ENCODE peak calls at places on chromosomes 16 and 17, in five cellular contexts. One of them, this sample, is unnamed.

GRCh38 chr17:21129023-21129681 is 2.4 kb downstream of the DHRS7B start:
- DNase-seq in spleen: no peak
- DNase-seq in fibroblast of pulmonary artery: peak; percentile 76
- DNase-seq in lung: no peak
- DNase-seq in left lung: no peak
- DNase-seq in this sample: peak; percentile 67

GRCh38 chr17:29590979-29591736 is 1.7 kb upstream of the GIT1 start:
- DNase-seq in left lung: no peak
- DNase-seq in fibroblast of pulmonary artery: peak; percentile 49
- DNase-seq in lung: no peak
- DNase-seq in spleen: peak; percentile 85
- DNase-seq in this sample: peak; percentile 61

GRCh38 chr16:57377080-57377841 is 5.0 kb downstream of the CX3CL1 start:
- DNase-seq in spleen: no peak
- DNase-seq in fibroblast of pulmonary artery: no peak
- DNase-seq in left lung: no peak
- DNase-seq in lung: no peak
- DNase-seq in this sample: no peak

GRCh38 chr16:72946474-72947194 is 101.3 kb downstream of the ZFHX3 start:
- DNase-seq in lung: no peak
- DNase-seq in fibroblast of pulmonary artery: peak; percentile 67
- DNase-seq in spleen: no peak
- DNase-seq in left lung: no peak
- DNase-seq in this sample: peak; percentile 70

GRCh38 chr17:63356275-63356905 is 89.7 kb downstream of the CYB561 start:
- DNase-seq in spleen: no peak
- DNase-seq in left lung: no peak
- DNase-seq in fibroblast of pulmonary artery: peak; percentile 87
- DNase-seq in lung: no peak
- DNase-seq in this sample: peak; percentile 88

GRCh38 chr16:3691778-3692177 is 25.5 kb downstream of the TRAP1 start:
- DNase-seq in lung: no peak
- DNase-seq in spleen: no peak
- DNase-seq in fibroblast of pulmonary artery: no peak
- DNase-seq in left lung: no peak
- DNase-seq in this sample: no peak

GRCh38 chr16:495127-495748 is 32.3 kb upstream of the CAPN15 start:
- DNase-seq in fibroblast of pulmonary artery: peak; percentile 66
- DNase-seq in spleen: no peak
- DNase-seq in left lung: no peak
- DNase-seq in lung: no peak
- DNase-seq in this sample: peak; percentile 52

GRCh38 chr17:17810374-17811248 is 26.2 kb downstream of the SREBF1 start:
- DNase-seq in left lung: no peak
- DNase-seq in lung: no peak
- DNase-seq in spleen: no peak
- DNase-seq in fibroblast of pulmonary artery: peak; percentile 20
- DNase-seq in this sample: no peak

GRCh38 chr16:66516808-66517585 is 32.9 kb downstream of the TK2 start:
- DNase-seq in fibroblast of pulmonary artery: peak; percentile 99
- DNase-seq in lung: peak; percentile 98
- DNase-seq in left lung: peak; percentile 98
- DNase-seq in spleen: peak; percentile 98
- DNase-seq in this sample: peak; percentile 99

GRCh38 chr16:66477028-66477515 is 50.0 kb downstream of the BEAN1 start:
- DNase-seq in spleen: peak; percentile 65
- DNase-seq in lung: no peak
- DNase-seq in fibroblast of pulmonary artery: no peak
- DNase-seq in left lung: no peak
- DNase-seq in this sample: no peak

GRCh38 chr17:68347380-68347779 is 56.1 kb downstream of the ARSG start:
- DNase-seq in fibroblast of pulmonary artery: no peak
- DNase-seq in left lung: no peak
- DNase-seq in lung: no peak
- DNase-seq in spleen: no peak
- DNase-seq in this sample: no peak

GRCh38 chr17:40178021-40178601 is 841 bp downstream of the RAPGEFL1 start:
- DNase-seq in spleen: no peak
- DNase-seq in lung: no peak
- DNase-seq in fibroblast of pulmonary artery: no peak
- DNase-seq in left lung: no peak
- DNase-seq in this sample: no peak

GRCh38 chr16:66660422-66661209 is 35.9 kb downstream of the CMTM4 start:
- DNase-seq in left lung: peak; percentile 76
- DNase-seq in lung: peak; percentile 41
- DNase-seq in fibroblast of pulmonary artery: peak; percentile 87
- DNase-seq in spleen: peak; percentile 76
- DNase-seq in this sample: peak; percentile 90

GRCh38 chr17:67258836-67259468 is 14.0 kb upstream of the HELZ start:
- DNase-seq in lung: no peak
- DNase-seq in spleen: no peak
- DNase-seq in fibroblast of pulmonary artery: no peak
- DNase-seq in left lung: no peak
- DNase-seq in this sample: no peak

GRCh38 chr16:66728117-66728787 is 23.2 kb downstream of the DYNC1LI2 start:
- DNase-seq in left lung: no peak
- DNase-seq in spleen: no peak
- DNase-seq in fibroblast of pulmonary artery: peak; percentile 80
- DNase-seq in lung: peak; percentile 39
- DNase-seq in this sample: peak; percentile 86

GRCh38 chr16:84509032-84509950 is 4.8 kb upstream of the MEAK7 start:
- DNase-seq in lung: no peak
- DNase-seq in fibroblast of pulmonary artery: no peak
- DNase-seq in left lung: no peak
- DNase-seq in spleen: no peak
- DNase-seq in this sample: no peak

GRCh38 chr16:72092832-72093447 is 480 bp downstream of the TXNL4B start:
- DNase-seq in fibroblast of pulmonary artery: peak; percentile 83
- DNase-seq in lung: no peak
- DNase-seq in spleen: peak; percentile 77
- DNase-seq in left lung: no peak
- DNase-seq in this sample: peak; percentile 83

GRCh38 chr16:30896203-30896889 is at the start of gene CTF1:
- DNase-seq in left lung: peak; percentile 79
- DNase-seq in spleen: peak; percentile 89
- DNase-seq in lung: peak; percentile 79
- DNase-seq in fibroblast of pulmonary artery: peak; percentile 80
- DNase-seq in this sample: peak; percentile 84

GRCh38 chr17:17872468-17873345 is 35.9 kb upstream of the SREBF1 start:
- DNase-seq in left lung: no peak
- DNase-seq in lung: no peak
- DNase-seq in spleen: no peak
- DNase-seq in fibroblast of pulmonary artery: peak; percentile 64
- DNase-seq in this sample: no peak

GRCh38 chr16:69423189-69423588 is 1.2 kb upstream of the CYB5B start:
- DNase-seq in left lung: no peak
- DNase-seq in fibroblast of pulmonary artery: no peak
- DNase-seq in lung: no peak
- DNase-seq in spleen: no peak
- DNase-seq in this sample: no peak

GRCh38 chr16:11355862-11356261 is 10.6 kb downstream of the RMI2 start:
- DNase-seq in fibroblast of pulmonary artery: no peak
- DNase-seq in lung: no peak
- DNase-seq in left lung: no peak
- DNase-seq in spleen: no peak
- DNase-seq in this sample: no peak

GRCh38 chr16:48123104-48123788 is 32.5 kb downstream of the ABCC12 start:
- DNase-seq in fibroblast of pulmonary artery: peak; percentile 97
- DNase-seq in spleen: no peak
- DNase-seq in lung: peak; percentile 30
- DNase-seq in left lung: peak; percentile 52
- DNase-seq in this sample: peak; percentile 91

GRCh38 chr16:54929090-54930033 is 1.3 kb upstream of the IRX5 start:
- DNase-seq in left lung: peak; percentile 99
- DNase-seq in spleen: peak; percentile 97
- DNase-seq in fibroblast of pulmonary artery: peak; percentile 99
- DNase-seq in lung: peak; percentile 99
- DNase-seq in this sample: peak; percentile 99

GRCh38 chr16:54930034-54930938 is at the start of gene IRX5:
- DNase-seq in fibroblast of pulmonary artery: peak; percentile 96
- DNase-seq in lung: peak; percentile 93
- DNase-seq in spleen: peak; percentile 86
- DNase-seq in left lung: peak; percentile 92
- DNase-seq in this sample: peak; percentile 98

GRCh38 chr16:54932737-54933254 is 2.1 kb downstream of the IRX5 start:
- DNase-seq in left lung: no peak
- DNase-seq in fibroblast of pulmonary artery: no peak
- DNase-seq in lung: no peak
- DNase-seq in spleen: no peak
- DNase-seq in this sample: no peak

GRCh38 chr16:54931757-54932660 is 1.3 kb downstream of the IRX5 start:
- DNase-seq in spleen: no peak
- DNase-seq in left lung: no peak
- DNase-seq in fibroblast of pulmonary artery: no peak
- DNase-seq in lung: no peak
- DNase-seq in this sample: no peak

GRCh38 chr16:54931041-54931756 is 534 bp downstream of the IRX5 start:
- DNase-seq in left lung: no peak
- DNase-seq in lung: no peak
- DNase-seq in spleen: no peak
- DNase-seq in fibroblast of pulmonary artery: no peak
- DNase-seq in this sample: peak; percentile 56
- H3K4me3 ChIP-seq in left lung: peak overlapping the region; percentile 52
- H3K4me3 ChIP-seq in lung: peak overlapping the region; percentile 76
- H3K4me3 ChIP-seq in spleen: peak overlapping the region; percentile 75
- H3K4me3 ChIP-seq in fibroblast of pulmonary artery: peak overlapping the region; percentile 53
- H3K4me3 ChIP-seq in this sample: peak overlapping the region; percentile 68

GRCh38 chr16:27515874-27516353 is 33.8 kb downstream of the GTF3C1 start:
- DNase-seq in left lung: no peak
- DNase-seq in fibroblast of pulmonary artery: peak; percentile 33
- DNase-seq in lung: no peak
- DNase-seq in spleen: peak; percentile 36
- DNase-seq in this sample: peak; percentile 41
- TF ChIP-seq CTCF in left lung: peak; percentile 26
- TF ChIP-seq CTCF in fibroblast of pulmonary artery: peak; percentile 73
- TF ChIP-seq CTCF in lung: no peak
- TF ChIP-seq CTCF in spleen: peak; percentile 47
- TF ChIP-seq CTCF in this sample: peak; percentile 71

GRCh38 chr17:78746949-78747269 is 35.2 kb downstream of the CYTH1 start:
- DNase-seq in left lung: no peak
- DNase-seq in spleen: no peak
- DNase-seq in lung: no peak
- DNase-seq in fibroblast of pulmonary artery: no peak
- DNase-seq in this sample: no peak
- H3K4me3 ChIP-seq in left lung: no peak overlapping the region
- H3K4me3 ChIP-seq in spleen: no peak overlapping the region
- H3K4me3 ChIP-seq in lung: no peak overlapping the region
- H3K4me3 ChIP-seq in fibroblast of pulmonary artery: no peak overlapping the region
- H3K4me3 ChIP-seq in this sample: no peak overlapping the region

GRCh38 chr16:19884611-19885455 is at the start of gene GPRC5B:
- DNase-seq in spleen: peak; percentile 81
- DNase-seq in lung: no peak
- DNase-seq in left lung: no peak
- DNase-seq in fibroblast of pulmonary artery: peak; percentile 46
- DNase-seq in this sample: no peak
- TF ChIP-seq CTCF in spleen: no peak
- TF ChIP-seq CTCF in lung: no peak
- TF ChIP-seq CTCF in left lung: no peak
- TF ChIP-seq CTCF in fibroblast of pulmonary artery: no peak
- TF ChIP-seq CTCF in this sample: no peak

DNA sequence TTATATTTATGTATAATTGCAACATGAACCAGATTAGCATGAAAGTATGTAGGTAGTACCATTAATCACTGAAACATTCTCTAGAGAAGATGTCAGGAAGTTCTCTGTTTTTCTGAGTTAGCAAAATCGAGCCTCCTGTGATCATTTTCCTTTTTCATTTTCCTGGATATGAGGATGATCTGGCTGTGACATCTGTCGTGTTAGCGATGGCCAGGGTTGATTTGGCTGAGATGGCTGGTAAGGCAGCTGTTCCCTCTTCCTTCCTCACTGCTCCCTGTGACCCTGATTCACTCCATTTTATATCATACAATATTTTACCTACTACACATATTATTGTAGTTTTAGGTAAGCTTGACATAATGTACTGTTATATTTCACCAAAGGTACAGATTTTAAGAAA is 10.3 kb downstream of the CNTNAP4 start:
- DNase-seq in spleen: no peak
- DNase-seq in left lung: no peak
- DNase-seq in fibroblast of pulmonary artery: no peak
- DNase-seq in lung: no peak
- DNase-seq in this sample: no peak
- H3K4me3 ChIP-seq in spleen: no peak overlapping the region
- H3K4me3 ChIP-seq in left lung: no peak overlapping the region
- H3K4me3 ChIP-seq in fibroblast of pulmonary artery: no peak overlapping the region
- H3K4me3 ChIP-seq in lung: no peak overlapping the region
- H3K4me3 ChIP-seq in this sample: no peak overlapping the region

GRCh38 chr16:87654826-87655225 is 52.5 kb downstream of the JPH3 start:
- DNase-seq in spleen: no peak
- DNase-seq in lung: no peak
- DNase-seq in fibroblast of pulmonary artery: no peak
- DNase-seq in left lung: no peak
- DNase-seq in this sample: no peak

GRCh38 chr16:87648698-87649487 is 46.6 kb downstream of the JPH3 start:
- DNase-seq in left lung: no peak
- DNase-seq in fibroblast of pulmonary artery: no peak
- DNase-seq in spleen: no peak
- DNase-seq in lung: no peak
- DNase-seq in this sample: no peak

GRCh38 chr16:87652799-87653198 is 50.5 kb downstream of the JPH3 start:
- DNase-seq in lung: no peak
- DNase-seq in spleen: no peak
- DNase-seq in fibroblast of pulmonary artery: no peak
- DNase-seq in left lung: no peak
- DNase-seq in this sample: no peak

GRCh38 chr16:87652386-87652785 is 50.1 kb downstream of the JPH3 start:
- DNase-seq in fibroblast of pulmonary artery: no peak
- DNase-seq in spleen: no peak
- DNase-seq in left lung: no peak
- DNase-seq in lung: no peak
- DNase-seq in this sample: no peak

DNA sequence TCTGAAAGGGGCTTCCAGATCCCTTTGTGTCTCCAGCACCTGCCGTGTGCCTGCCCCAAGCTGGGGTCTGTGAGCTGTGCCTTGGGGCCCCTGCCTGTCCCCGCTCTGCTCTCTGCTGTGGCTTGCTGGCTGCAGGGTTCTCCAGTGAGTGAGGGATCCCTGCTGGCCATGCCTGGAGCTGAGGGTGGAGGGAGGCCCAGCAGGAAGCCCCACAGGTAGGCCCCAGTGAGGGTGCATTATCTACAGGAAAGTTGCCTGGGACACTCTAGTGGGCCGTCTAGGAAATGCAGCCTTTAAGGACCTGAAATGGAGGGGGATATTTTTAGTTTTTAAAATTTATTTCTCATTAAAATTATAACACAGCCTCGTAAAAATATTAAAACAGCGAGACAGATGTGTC is 50.9 kb downstream of the JPH3 start:
- DNase-seq in fibroblast of pulmonary artery: peak; percentile 10
- DNase-seq in lung: no peak
- DNase-seq in spleen: no peak
- DNase-seq in left lung: no peak
- DNase-seq in this sample: no peak
- TF ChIP-seq CTCF in fibroblast of pulmonary artery: peak; percentile 47
- TF ChIP-seq CTCF in lung: no peak
- TF ChIP-seq CTCF in spleen: peak; percentile 9
- TF ChIP-seq CTCF in left lung: peak; percentile 28
- TF ChIP-seq CTCF in this sample: peak; percentile 50

This sample was measured in cardiac fibroblast.